ENCODE peak calls at places on chromosomes 16 and 17, in seven cellular contexts. One of them, this sample, is unnamed.

GRCh38 chr16:1614226-1615102 is 2.3 kb downstream of the CRAMP1 start:
- DNase-seq in WTC11: peak; percentile 38
- DNase-seq in kidney tubule cell: peak; percentile 50
- DNase-seq in GM23248: peak; percentile 84
- DNase-seq in A673: peak; percentile 30
- DNase-seq in DMS153: no peak
- DNase-seq in stimulated activated naive CD8-positive, alpha-beta T cell treated with anti-CD3 and anti-CD28 coated beads, Interleukin-15, amount 100 ng/mL, for 72 hours: peak; percentile 9
- DNase-seq in this sample: peak; percentile 63

GRCh38 chr16:81905277-81905676 is 106.0 kb downstream of the SDR42E1 start:
- DNase-seq in A673: no peak
- DNase-seq in stimulated activated naive CD8-positive, alpha-beta T cell treated with anti-CD3 and anti-CD28 coated beads, Interleukin-15, amount 100 ng/mL, for 72 hours: no peak
- DNase-seq in DMS153: no peak
- DNase-seq in GM23248: no peak
- DNase-seq in WTC11: peak; percentile 31
- DNase-seq in kidney tubule cell: no peak
- DNase-seq in this sample: no peak

GRCh38 chr16:12271006-12271405 is 294.5 kb downstream of the SNX29 start:
- DNase-seq in stimulated activated naive CD8-positive, alpha-beta T cell treated with anti-CD3 and anti-CD28 coated beads, Interleukin-15, amount 100 ng/mL, for 72 hours: no peak
- DNase-seq in DMS153: peak; percentile 44
- DNase-seq in WTC11: peak; percentile 62
- DNase-seq in GM23248: peak; percentile 52
- DNase-seq in A673: peak; percentile 64
- DNase-seq in kidney tubule cell: peak; percentile 24
- DNase-seq in this sample: no peak

GRCh38 chr16:89615596-89616090 is 2.2 kb downstream of the DPEP1 start:
- DNase-seq in stimulated activated naive CD8-positive, alpha-beta T cell treated with anti-CD3 and anti-CD28 coated beads, Interleukin-15, amount 100 ng/mL, for 72 hours: no peak
- DNase-seq in kidney tubule cell: no peak
- DNase-seq in DMS153: no peak
- DNase-seq in WTC11: peak; percentile 79
- DNase-seq in GM23248: peak; percentile 44
- DNase-seq in A673: no peak
- DNase-seq in this sample: peak; percentile 74

GRCh38 chr16:10665166-10665565 is 29.6 kb downstream of the TEKT5 start:
- DNase-seq in kidney tubule cell: no peak
- DNase-seq in DMS153: no peak
- DNase-seq in GM23248: no peak
- DNase-seq in A673: no peak
- DNase-seq in stimulated activated naive CD8-positive, alpha-beta T cell treated with anti-CD3 and anti-CD28 coated beads, Interleukin-15, amount 100 ng/mL, for 72 hours: no peak
- DNase-seq in WTC11: no peak
- DNase-seq in this sample: no peak

GRCh38 chr17:81295678-81296381 is 723 bp upstream of the SLC38A10 start:
- DNase-seq in stimulated activated naive CD8-positive, alpha-beta T cell treated with anti-CD3 and anti-CD28 coated beads, Interleukin-15, amount 100 ng/mL, for 72 hours: peak; percentile 46
- DNase-seq in DMS153: no peak
- DNase-seq in WTC11: peak; percentile 57
- DNase-seq in GM23248: peak; percentile 78
- DNase-seq in kidney tubule cell: peak; percentile 85
- DNase-seq in A673: peak; percentile 63
- DNase-seq in this sample: no peak

GRCh38 chr17:43827596-43827995 is 5.3 kb downstream of the MPP3 start:
- DNase-seq in DMS153: no peak
- DNase-seq in GM23248: no peak
- DNase-seq in A673: no peak
- DNase-seq in WTC11: no peak
- DNase-seq in kidney tubule cell: no peak
- DNase-seq in stimulated activated naive CD8-positive, alpha-beta T cell treated with anti-CD3 and anti-CD28 coated beads, Interleukin-15, amount 100 ng/mL, for 72 hours: no peak
- DNase-seq in this sample: no peak

GRCh38 chr16:70695351-70696070 is 9.7 kb upstream of the MTSS2 start:
- DNase-seq in GM23248: no peak
- DNase-seq in DMS153: peak; percentile 86
- DNase-seq in A673: no peak
- DNase-seq in WTC11: no peak
- DNase-seq in stimulated activated naive CD8-positive, alpha-beta T cell treated with anti-CD3 and anti-CD28 coated beads, Interleukin-15, amount 100 ng/mL, for 72 hours: no peak
- DNase-seq in kidney tubule cell: peak; percentile 65
- DNase-seq in this sample: no peak

GRCh38 chr17:57679906-57680695 is 65.0 kb downstream of the CCDC182 start:
- DNase-seq in WTC11: no peak
- DNase-seq in A673: no peak
- DNase-seq in stimulated activated naive CD8-positive, alpha-beta T cell treated with anti-CD3 and anti-CD28 coated beads, Interleukin-15, amount 100 ng/mL, for 72 hours: no peak
- DNase-seq in DMS153: no peak
- DNase-seq in kidney tubule cell: no peak
- DNase-seq in GM23248: no peak
- DNase-seq in this sample: no peak

GRCh38 chr16:1790611-1791255 is 2.8 kb downstream of the IGFALS start:
- DNase-seq in stimulated activated naive CD8-positive, alpha-beta T cell treated with anti-CD3 and anti-CD28 coated beads, Interleukin-15, amount 100 ng/mL, for 72 hours: no peak
- DNase-seq in kidney tubule cell: no peak
- DNase-seq in GM23248: no peak
- DNase-seq in A673: no peak
- DNase-seq in DMS153: no peak
- DNase-seq in WTC11: no peak
- DNase-seq in this sample: no peak